ENCODE peak calls at places on chromosomes 13 and 19, in eight cellular contexts. F is MCF 10A; K is mammary epithelial cell; H is NAMALWA; D is dorsolateral prefrontal cortex; R is activated T-helper 1 cell treated with anti-CD3 and anti-CD28 coated beads, Interleukin-12 subunit alpha, Interleukin-12 subunit beta, Interleukin-2, Interleukin-4 antibody, amounts not matched to agents 30 ng/mL and 10 ng/mL and 1 ng/mL, durations not matched to agents 14 hours and 24 hours and 36 hours; X is activated CD4-positive, alpha-beta T cell treated with anti-CD3 and anti-CD28 coated beads for 1 hour; Z is ACHN. T is an unnamed sample.

GRCh38 chr19:8334458-8335342 is 8.4 kb downstream of the KANK3 start:
- DNase-seq in F (peak), K (peak), H (no peak), D (no peak), R (peak), X (no peak), Z (peak), T (no peak)

GRCh38 chr13:98837896-98838295 is 85.4 kb upstream of the SLC15A1 start:
- DNase-seq in F (no peak), K (no peak), H (no peak), D (no peak), R (no peak), X (no peak), Z (no peak), T (no peak)

GRCh38 chr13:112238436-112238995 is 137.6 kb upstream of the SPACA7 start:
- DNase-seq in F (no peak), K (no peak), H (no peak), D (no peak), R (no peak), X (no peak), Z (no peak), T (no peak)

GRCh38 chr13:71758823-71759222 is 108.2 kb downstream of the DACH1 start:
- DNase-seq in F (no peak), K (no peak), H (no peak), D (no peak), R (no peak), X (no peak), Z (no peak), T (no peak)

GRCh38 chr19:17873661-17874422 is 2.1 kb downstream of the SLC5A5 start:
- DNase-seq in F (peak), K (peak), H (peak), D (no peak), R (peak), X (peak), Z (no peak), T (no peak)

GRCh38 chr13:110302986-110303385 is 4.0 kb downstream of the COL4A1 start:
- DNase-seq in F (no peak), K (no peak), H (no peak), D (no peak), R (no peak), X (no peak), Z (peak), T (no peak)

GRCh38 chr19:16850133-16850532 is 20.9 kb downstream of the SIN3B start:
- DNase-seq in F (no peak), K (no peak), H (no peak), D (no peak), R (no peak), X (no peak), Z (no peak), T (no peak)

GRCh38 chr13:79581870-79582315 is 100.9 kb downstream of the NDFIP2 start:
- DNase-seq in F (peak), K (peak), H (no peak), D (peak), R (no peak), X (no peak), Z (no peak), T (peak)

GRCh38 chr19:57406516-57407123 is 4.3 kb upstream of the ZNF17 start:
- DNase-seq in F (peak), K (peak), H (peak), D (peak), R (peak), X (peak), Z (peak), T (peak)

GRCh38 chr19:14381689-14382474 is 638 bp downstream of the ADGRE5 start:
- DNase-seq in F (peak), K (peak), H (peak), D (no peak), R (peak), X (peak), Z (peak), T (no peak)

GRCh38 chr19:28316464-28316863 is 896.5 kb downstream of the UQCRFS1 start:
- DNase-seq in F (no peak), K (no peak), H (no peak), D (no peak), R (no peak), X (no peak), Z (no peak), T (no peak)

GRCh38 chr13:101829484-101829883 is 377.0 kb downstream of the ITGBL1 start:
- DNase-seq in F (no peak), K (no peak), H (no peak), D (no peak), R (no peak), X (no peak), Z (no peak), T (no peak)

GRCh38 chr13:73633817-73634449 is 500.3 kb downstream of the KLF12 start:
- DNase-seq in F (no peak), K (no peak), H (no peak), D (no peak), R (no peak), X (no peak), Z (no peak), T (no peak)

GRCh38 chr13:45299194-45299593 is 41.8 kb downstream of the TPT1 start:
- DNase-seq in F (peak), K (no peak), H (no peak), D (no peak), R (no peak), X (no peak), Z (no peak), T (no peak)

GRCh38 chr13:85597790-85598500 is 201.3 kb downstream of the SLITRK6 start:
- DNase-seq in F (peak), K (peak), H (no peak), D (no peak), R (no peak), X (no peak), Z (no peak), T (no peak)

GRCh38 chr13:58994778-58995177 is 1169.0 kb downstream of the DIAPH3 start:
- DNase-seq in F (no peak), K (no peak), H (peak), D (no peak), R (no peak), X (no peak), Z (no peak), T (no peak)

GRCh38 chr19:7500811-7501450 is 12.1 kb upstream of the PEX11G start:
- DNase-seq in F (no peak), K (peak), H (no peak), D (peak), R (peak), X (peak), Z (no peak), T (peak)

GRCh38 chr19:35290381-35291135 is 1.4 kb upstream of the MAG start:
- DNase-seq in F (no peak), K (no peak), H (no peak), D (peak), R (no peak), X (no peak), Z (no peak), T (peak)